ENCODE peak calls at places on chromosomes 2 and 18, in eight cellular contexts. B, V, L, N, R, I, O and G are unnamed samples. For H3K4me1, the result is how much of the 10 kb centered on the place peaks cover.

GRCh38 chr2:20484034-20484617 is 37.3 kb downstream of the RHOB start:
- DNase-seq in B (no peak), V (no peak), L (no peak), N (no peak), R (no peak), I (no peak), O (peak), G (no peak)

GRCh38 chr18:79526468-79527460 is 131.0 kb downstream of the NFATC1 start:
- DNase-seq in B (no peak), V (no peak), L (no peak), N (peak), R (peak), I (no peak), O (no peak), G (no peak)

GRCh38 chr2:159030674-159031380 is 62.4 kb downstream of the TANC1 start:
- DNase-seq in B (no peak), V (peak), L (peak), N (peak), R (peak), I (peak), O (peak), G (peak)

GRCh38 chr2:218964041-218964771 is 4.7 kb downstream of the CDK5R2 start:
- DNase-seq in B (no peak), V (no peak), L (peak), N (peak), R (no peak), I (no peak), O (peak), G (peak)

GRCh38 chr2:62566847-62567246 is 60.9 kb upstream of the TMEM17 start:
- DNase-seq in B (no peak), V (no peak), L (no peak), N (no peak), R (no peak), I (no peak), O (no peak), G (no peak)

GRCh38 chr18:4921548-4921947 is 275.5 kb downstream of the AKAIN1 start:
- DNase-seq in B (no peak), V (no peak), L (no peak), N (no peak), R (no peak), I (no peak), O (no peak), G (no peak)

GRCh38 chr18:48602759-48603390 is 64.0 kb downstream of the CTIF start:
- DNase-seq in B (no peak), V (no peak), L (no peak), N (no peak), R (no peak), I (no peak), O (no peak), G (no peak)

GRCh38 chr2:205704101-205704741 is 21.9 kb downstream of the NRP2 start:
- DNase-seq in B (no peak), V (no peak), L (no peak), N (peak), R (no peak), I (no peak), O (peak), G (no peak)

GRCh38 chr2:236656721-236657120 is 87.1 kb downstream of the ACKR3 start:
- DNase-seq in B (no peak), V (no peak), L (no peak), N (no peak), R (no peak), I (no peak), O (no peak), G (no peak)

GRCh38 chr18:79680100-79680879 is 687 bp downstream of the CTDP1 start:
- DNase-seq in B (peak), V (peak), L (peak), N (peak), R (peak), I (no peak), O (peak), G (no peak)

GRCh38 chr2:201984333-201984732 is 49.3 kb upstream of the FZD7 start:
- DNase-seq in B (no peak), V (no peak), L (no peak), N (no peak), R (no peak), I (no peak), O (no peak), G (no peak)

GRCh38 chr2:176652300-176653182 is 383.3 kb downstream of the MTX2 start:
- DNase-seq in B (peak), V (peak), L (peak), N (peak), R (peak), I (no peak), O (no peak), G (peak)

GRCh38 chr2:30565860-30566358 is 118.9 kb downstream of the LCLAT1 start:
- DNase-seq in B (no peak), V (no peak), L (no peak), N (peak), R (peak), I (peak), O (no peak), G (peak)

GRCh38 chr2:203344667-203345066 is 16.5 kb downstream of the ABI2 start:
- DNase-seq in B (no peak), V (no peak), L (no peak), N (no peak), R (no peak), I (no peak), O (no peak), G (no peak)

GRCh38 chr2:226220511-226220910 is 579.1 kb downstream of the IRS1 start:
- DNase-seq in B (no peak), V (no peak), L (no peak), N (no peak), R (no peak), I (no peak), O (no peak), G (no peak)

GRCh38 chr2:134621939-134622705 is 96.7 kb downstream of the TMEM163 start:
- DNase-seq in B (no peak), V (peak), L (no peak), N (peak), R (no peak), I (no peak), O (no peak), G (no peak)

GRCh38 chr2:8659735-8660492 is 21.9 kb upstream of the ID2 start:
- DNase-seq in B (no peak), V (no peak), L (no peak), N (no peak), R (no peak), I (no peak), O (peak), G (no peak)

GRCh38 chr2:47193607-47194006 is 38.5 kb upstream of the STPG4 start:
- DNase-seq in B (no peak), V (peak), L (no peak), N (no peak), R (no peak), I (no peak), O (no peak), G (no peak)

GRCh38 chr2:231605607-231606091 is 13.0 kb downstream of the TEX44 start:
- DNase-seq in B (no peak), V (no peak), L (no peak), N (no peak), R (peak), I (peak), O (peak), G (no peak)

GRCh38 chr18:12247946-12248345 is 6.2 kb upstream of the CIDEA start:
- DNase-seq in B (no peak), V (no peak), L (no peak), N (no peak), R (no peak), I (no peak), O (no peak), G (no peak)

GRCh38 chr2:54161660-54162059 is 46.2 kb downstream of the ACYP2 start:
- DNase-seq in B (no peak), V (no peak), L (no peak), N (no peak), R (no peak), I (no peak), O (no peak), G (no peak)

GRCh38 chr2:137493261-137493660 is 471.0 kb upstream of the HNMT start:
- DNase-seq in B (no peak), V (no peak), L (no peak), N (no peak), R (no peak), I (no peak), O (no peak), G (no peak)

DNA sequence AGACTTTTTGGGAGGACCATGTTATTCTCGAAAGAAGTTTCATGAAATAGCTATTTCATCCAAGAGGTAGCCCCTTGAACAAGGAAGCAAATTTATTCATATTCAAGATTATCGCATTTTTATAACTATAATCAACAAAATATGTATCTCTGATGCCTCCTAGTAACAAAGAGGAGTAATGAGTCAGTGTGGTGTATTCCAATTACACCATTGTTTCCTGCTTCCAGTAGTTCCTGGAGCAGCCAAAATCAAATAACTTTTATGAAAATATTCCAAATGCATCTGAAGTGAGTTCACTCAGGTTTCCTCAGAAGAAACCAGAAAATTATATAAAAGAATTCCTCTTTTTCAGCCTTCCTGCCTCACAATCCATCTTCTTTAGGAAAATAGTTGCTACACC is 43.0 kb downstream of the ANKRD36B start:
- DNase-seq in B (no peak), V (no peak), L (no peak), N (peak), R (no peak), I (no peak), O (no peak), G (no peak)
- H3K4me1 ChIP-seq in B (under half), V (under half), L (under half), N (under half), R (under half), I (under half), O (under half), G (under half)

GRCh38 chr2:189147361-189147760 is 32.2 kb downstream of the COL5A2 start:
- DNase-seq in B (no peak), V (no peak), L (no peak), N (no peak), R (no peak), I (no peak), O (no peak), G (no peak)

GRCh38 chr2:189142893-189143759 is 36.4 kb downstream of the COL5A2 start:
- DNase-seq in B (no peak), V (peak), L (peak), N (no peak), R (no peak), I (no peak), O (peak), G (peak)

GRCh38 chr2:189146553-189146952 is 33.0 kb downstream of the COL5A2 start:
- DNase-seq in B (no peak), V (no peak), L (no peak), N (no peak), R (no peak), I (no peak), O (no peak), G (no peak)

GRCh38 chr2:189144700-189145211 is 34.8 kb downstream of the COL5A2 start:
- DNase-seq in B (no peak), V (peak), L (no peak), N (peak), R (no peak), I (no peak), O (no peak), G (no peak)

DNA sequence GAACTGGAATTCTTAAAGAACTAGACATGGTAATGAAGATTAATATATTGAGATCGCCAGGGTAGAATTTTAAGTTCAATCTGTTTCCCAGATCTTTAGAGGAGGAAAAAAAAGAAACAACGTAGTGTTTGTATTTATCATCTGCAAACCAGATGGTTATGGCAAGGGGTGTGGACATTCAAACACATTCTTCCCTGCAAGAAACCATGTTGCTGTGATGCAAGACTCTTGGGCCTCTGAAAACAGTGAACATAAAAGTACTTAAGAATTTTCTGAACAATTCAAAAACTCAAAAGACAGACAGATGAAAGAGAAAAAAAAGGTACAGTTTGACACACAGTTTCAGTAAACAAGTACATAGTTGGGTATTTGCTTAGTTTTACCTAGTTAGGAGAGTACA is 35.6 kb downstream of the COL5A2 start:
- DNase-seq in B (no peak), V (peak), L (no peak), N (peak), R (no peak), I (no peak), O (no peak), G (no peak)
- H3K4me1 ChIP-seq in B (under half), V (half or more), L (under half), N (under half), R (under half), I (under half), O (under half), G (under half)

DNA sequence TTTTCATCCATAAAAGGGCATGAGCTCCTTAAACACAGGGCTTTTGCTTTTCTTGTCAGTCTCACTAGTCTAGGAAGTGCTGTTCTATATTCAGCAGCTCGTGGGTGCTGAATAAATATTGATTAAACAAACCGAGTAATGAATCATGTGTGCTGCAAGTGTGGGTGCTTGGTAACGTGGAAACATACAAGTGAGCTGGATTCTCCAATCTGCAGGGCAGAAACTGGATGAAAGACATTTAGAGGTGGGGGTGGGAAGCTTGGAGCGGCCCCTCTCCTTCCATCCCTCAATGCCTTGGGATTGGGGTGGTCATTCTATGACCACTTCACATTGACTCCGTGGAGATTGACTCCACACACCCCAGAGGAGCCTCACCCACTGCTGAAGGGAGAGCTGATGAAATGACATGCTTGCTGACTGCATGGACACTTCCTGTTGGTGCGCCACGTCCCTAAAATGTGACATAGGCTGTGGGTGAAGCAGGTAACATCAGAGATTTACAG is 114.5 kb downstream of the DOCK10 start:
- DNase-seq in B (peak), V (no peak), L (no peak), N (peak), R (no peak), I (no peak), O (no peak), G (no peak)
- H3K4me1 ChIP-seq in B (under half), V (under half), L (under half), N (under half), R (under half), I (under half), O (under half), G (under half)

GRCh38 chr2:239222346-239223028 is 178.3 kb downstream of the HDAC4 start:
- DNase-seq in B (no peak), V (no peak), L (no peak), N (peak), R (no peak), I (no peak), O (peak), G (no peak)

GRCh38 chr2:239223330-239224248 is 177.2 kb downstream of the HDAC4 start:
- DNase-seq in B (peak), V (no peak), L (no peak), N (peak), R (peak), I (no peak), O (peak), G (peak)

GRCh38 chr2:239225456-239225855 is 175.4 kb downstream of the HDAC4 start:
- DNase-seq in B (no peak), V (no peak), L (no peak), N (no peak), R (no peak), I (no peak), O (peak), G (no peak)

GRCh38 chr2:239223029-239223329 is 177.8 kb downstream of the HDAC4 start:
- DNase-seq in B (no peak), V (no peak), L (no peak), N (peak), R (no peak), I (no peak), O (no peak), G (no peak)

GRCh38 chr2:239224249-239224605 is 176.6 kb downstream of the HDAC4 start:
- DNase-seq in B (no peak), V (no peak), L (no peak), N (no peak), R (no peak), I (no peak), O (peak), G (peak)
- H3K4me1 ChIP-seq in B (under half), V (half or more), L (under half), N (under half), R (half or more), I (half or more), O (under half), G (half or more)

DNA sequence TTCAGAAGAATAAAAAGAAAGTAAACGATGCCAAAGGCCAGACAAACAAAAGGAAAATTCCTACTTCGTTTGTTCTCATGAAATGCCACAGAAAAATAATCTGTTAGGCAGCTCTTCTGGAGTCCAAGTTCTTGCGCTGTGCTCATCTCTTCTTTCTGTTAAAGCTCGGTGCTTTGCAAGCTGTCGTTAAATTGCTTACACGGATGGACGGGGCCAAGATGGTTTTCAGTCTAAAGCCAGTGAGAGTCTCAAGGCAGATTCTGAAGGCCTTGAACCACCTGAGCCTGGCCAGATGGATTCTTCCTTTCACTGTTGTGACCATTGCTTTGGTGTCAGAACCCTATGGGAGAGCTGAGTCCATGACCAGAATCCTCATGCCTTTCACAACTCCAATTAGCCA is 97.6 kb upstream of the RMDN2 start:
- DNase-seq in B (no peak), V (no peak), L (no peak), N (no peak), R (no peak), I (no peak), O (no peak), G (no peak)
- H3K4me1 ChIP-seq in B (under half), V (under half), L (under half), N (under half), R (under half), I (half or more), O (under half), G (half or more)

GRCh38 chr2:18129348-18129747 is 250.9 kb downstream of the KCNS3 start:
- DNase-seq in B (no peak), V (no peak), L (no peak), N (no peak), R (no peak), I (no peak), O (no peak), G (no peak)

GRCh38 chr2:18137096-18137495 is 258.6 kb downstream of the KCNS3 start:
- DNase-seq in B (no peak), V (no peak), L (no peak), N (no peak), R (no peak), I (no peak), O (no peak), G (no peak)

GRCh38 chr2:18133310-18133709 is 254.8 kb downstream of the KCNS3 start:
- DNase-seq in B (no peak), V (no peak), L (no peak), N (no peak), R (no peak), I (no peak), O (no peak), G (no peak)

DNA sequence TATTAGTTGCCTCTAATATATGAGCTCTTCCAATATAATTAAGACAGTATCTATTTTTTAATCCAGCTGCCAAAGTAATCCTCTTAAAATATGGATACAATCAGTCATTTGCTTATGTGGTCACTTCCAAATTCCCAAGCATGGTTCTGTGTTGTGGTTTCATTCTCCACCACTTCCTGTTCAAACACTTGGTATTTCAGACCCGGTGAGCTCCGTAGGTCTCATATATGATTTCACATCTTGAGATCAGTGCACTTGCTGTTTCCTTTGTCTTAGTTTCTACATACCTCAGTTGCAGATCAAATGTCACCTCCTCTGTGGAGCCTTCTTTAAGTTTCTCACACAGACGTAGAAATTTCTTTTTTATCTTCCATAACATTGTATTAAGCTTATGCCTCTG is 254.2 kb downstream of the KCNS3 start:
- DNase-seq in B (no peak), V (peak), L (no peak), N (peak), R (no peak), I (no peak), O (no peak), G (peak)
- H3K4me1 ChIP-seq in B (under half), V (under half), L (under half), N (under half), R (under half), I (under half), O (under half), G (under half)

DNA sequence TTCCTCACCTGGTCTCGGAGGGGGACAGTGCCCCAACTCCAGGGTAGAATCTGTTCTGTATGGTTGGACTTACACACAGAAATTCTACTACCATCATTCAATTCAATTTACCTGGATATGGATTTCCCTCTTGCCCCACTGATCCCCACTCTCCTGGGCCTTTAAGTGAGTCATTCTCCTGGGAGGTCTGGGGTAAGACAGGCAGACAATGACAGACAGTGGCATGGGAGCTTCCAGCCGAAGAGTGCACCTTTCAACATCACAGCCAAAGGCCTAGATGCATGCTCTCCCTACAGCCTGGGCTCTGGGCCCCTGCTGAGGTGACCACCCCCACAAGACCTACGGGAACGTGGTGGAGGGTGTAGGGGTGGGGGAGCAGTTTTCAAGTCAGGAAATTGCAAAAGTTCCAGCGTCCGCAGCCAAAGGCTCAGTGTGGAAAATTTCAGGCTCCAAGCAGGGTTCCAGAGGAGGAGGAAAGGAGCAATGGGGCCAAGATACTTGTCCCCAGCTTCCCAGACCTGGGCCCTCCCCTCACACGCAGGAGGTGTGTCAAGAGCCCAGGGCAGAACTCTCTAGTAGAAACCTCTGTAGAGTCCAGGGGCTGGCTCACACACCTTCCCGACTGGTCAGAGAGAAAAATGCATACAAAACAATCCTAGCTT is 296.4 kb downstream of the CYP26B1 start:
- DNase-seq in B (no peak), V (no peak), L (no peak), N (peak), R (no peak), I (peak), O (peak), G (no peak)
- H3K4me1 ChIP-seq in B (under half), V (under half), L (under half), N (under half), R (under half), I (under half), O (under half), G (under half)